ENCODE peak calls at places on chromosomes 4 and X, in eight cellular contexts. T, Y, V, L, X, Z, K and N are unnamed samples. For H3K4me1, the result is how much of the 10 kb centered on the place peaks cover.

GRCh38 chr4:26140150-26140898 is 180.5 kb upstream of the RBPJ start:
- DNase-seq in Y (no peak), X (peak), K (no peak), T (no peak), V (no peak), Z (no peak), L (no peak), N (no peak)

GRCh38 chr4:139913995-139914394 is 240.0 kb downstream of the MAML3 start:
- DNase-seq in T (no peak), L (no peak), Y (no peak), V (no peak), K (no peak), Z (no peak), X (peak), N (no peak)

GRCh38 chr4:45442466-45442865 is 681.4 kb downstream of the GABRG1 start:
- DNase-seq in T (no peak), L (no peak), X (peak), Z (no peak), V (no peak), Y (no peak), K (peak), N (no peak)

GRCh38 chr4:7370038-7370437 is 64.7 kb downstream of the PSAPL1 start:
- DNase-seq in Y (peak), V (peak), T (no peak), K (no peak), X (no peak), L (no peak), Z (no peak), N (no peak)

GRCh38 chr4:10691651-10692050 is 7.1 kb upstream of the CLNK start:
- DNase-seq in V (no peak), L (no peak), Z (no peak), X (no peak), T (no peak), K (no peak), Y (no peak), N (no peak)

GRCh38 chrX:100812216-100813158 is 7.7 kb upstream of the CSTF2 start:
- DNase-seq in X (no peak), T (no peak), Y (no peak), V (no peak), K (peak), Z (no peak), L (no peak), N (no peak)

GRCh38 chrX:133970021-133970550 is 15.3 kb downstream of the GPC3 start:
- DNase-seq in T (no peak), K (peak), Y (no peak), Z (no peak), L (no peak), V (no peak), X (no peak), N (no peak)

GRCh38 chr4:28948501-28948900 is 1771.7 kb upstream of the PCDH7 start:
- DNase-seq in X (peak), Y (no peak), K (no peak), V (no peak), Z (no peak), L (no peak), T (no peak), N (no peak)

GRCh38 chr4:100117749-100118148 is 72.5 kb downstream of the DDIT4L start:
- DNase-seq in V (no peak), Z (no peak), K (no peak), T (no peak), Y (no peak), L (no peak), X (no peak), N (no peak)

GRCh38 chrX:39638526-39638925 is 459.2 kb downstream of the BCOR start:
- DNase-seq in X (no peak), K (no peak), V (no peak), L (no peak), Y (no peak), Z (no peak), T (no peak), N (no peak)

GRCh38 chrX:123756320-123756719 is 23.5 kb upstream of the THOC2 start:
- DNase-seq in Z (no peak), X (peak), T (no peak), L (no peak), K (no peak), Y (no peak), V (no peak), N (no peak)

GRCh38 chr4:169132561-169133305 is 122.7 kb upstream of the CBR4 start:
- DNase-seq in K (no peak), Z (no peak), X (peak), T (no peak), L (no peak), Y (no peak), V (no peak), N (no peak)

GRCh38 chrX:52346462-52347165 is 22.2 kb upstream of the XAGE2 start:
- DNase-seq in Z (no peak), T (no peak), L (no peak), V (no peak), X (peak), K (no peak), Y (no peak), N (no peak)

GRCh38 chrX:55778322-55778721 is 60.8 kb downstream of the RRAGB start:
- DNase-seq in Z (no peak), Y (no peak), V (no peak), K (no peak), X (peak), T (no peak), L (no peak), N (no peak)

GRCh38 chrX:10173331-10173900 is 16.6 kb downstream of the CLCN4 start:
- DNase-seq in L (no peak), V (no peak), K (peak), T (no peak), X (peak), Z (no peak), Y (no peak), N (no peak)

GRCh38 chr4:184062769-184063168 is 154.9 kb downstream of the ENPP6 start:
- DNase-seq in Y (no peak), X (no peak), K (no peak), L (no peak), T (no peak), Z (no peak), V (no peak), N (no peak)

GRCh38 chr4:184798504-184798903 is 27.3 kb downstream of the ACSL1 start:
- DNase-seq in Z (no peak), X (no peak), T (no peak), V (no peak), L (no peak), K (no peak), Y (no peak), N (no peak)

GRCh38 chrX:69074726-69075125 is 90.5 kb downstream of the PJA1 start:
- DNase-seq in K (no peak), V (no peak), X (no peak), L (no peak), Y (no peak), Z (no peak), T (no peak), N (no peak)
- H3K4me1 ChIP-seq in K (under half), V (under half), X (under half), L (under half), Y (under half), Z (under half), T (under half), N (under half)

GRCh38 chr4:39043058-39043696 is 11.0 kb upstream of the TMEM156 start:
- DNase-seq in V (no peak), T (no peak), Z (no peak), L (no peak), Y (no peak), X (no peak), K (no peak), N (no peak)
- H3K4me1 ChIP-seq in V (under half), T (under half), Z (half or more), L (half or more), Y (under half), X (under half), K (under half), N (under half)

GRCh38 chrX:19677121-19677520 is 161.8 kb upstream of the MAP3K15 start:
- DNase-seq in K (no peak), L (no peak), Z (no peak), X (no peak), T (no peak), V (no peak), Y (no peak), N (no peak)
- H3K4me1 ChIP-seq in K (under half), L (under half), Z (under half), X (under half), T (half or more), V (under half), Y (under half), N (under half)

GRCh38 chrX:78106651-78106986 is 2.6 kb downstream of the PGK1 start:
- DNase-seq in X (no peak), T (no peak), V (no peak), L (no peak), Z (no peak), K (no peak), Y (no peak), N (no peak)
- H3K4me1 ChIP-seq in X (under half), T (half or more), V (under half), L (half or more), Z (half or more), K (under half), Y (under half), N (under half)

DNA sequence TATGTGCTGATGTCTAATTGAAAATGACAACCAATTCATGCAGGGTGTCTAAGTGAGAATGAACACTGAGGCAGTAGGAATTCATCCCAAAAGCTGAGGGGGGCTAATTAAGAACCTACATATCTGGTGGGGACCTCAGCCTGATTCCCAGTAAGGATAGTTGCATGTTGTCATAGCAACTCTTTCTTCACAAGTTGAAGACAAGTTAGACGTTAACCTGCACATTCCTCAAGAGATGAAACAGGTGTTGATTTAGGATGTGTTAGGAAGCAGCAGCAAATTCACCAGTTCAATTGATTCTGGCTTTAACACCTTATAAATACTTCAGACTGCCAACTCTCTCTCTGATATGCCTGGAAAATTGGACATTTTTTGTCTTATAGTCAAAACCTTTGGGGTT is 7.3 kb downstream of the FNIP2 start:
- DNase-seq in K (peak), Z (no peak), X (no peak), L (no peak), Y (no peak), V (no peak), T (no peak), N (no peak)
- H3K4me1 ChIP-seq in K (under half), Z (under half), X (under half), L (half or more), Y (under half), V (under half), T (under half), N (under half)

GRCh38 chrX:126670258-126670657 is 117.6 kb upstream of the DCAF12L1 start:
- DNase-seq in Y (no peak), Z (no peak), T (no peak), X (no peak), L (no peak), V (no peak), K (no peak), N (no peak)
- H3K4me1 ChIP-seq in Y (under half), Z (under half), T (under half), X (under half), L (under half), V (under half), K (under half), N (under half)

GRCh38 chr4:94508256-94508655 is 56.5 kb downstream of the PDLIM5 start:
- DNase-seq in V (no peak), K (no peak), T (no peak), Z (no peak), Y (no peak), L (no peak), X (peak), N (no peak)

GRCh38 chr4:94507708-94508107 is 56.0 kb downstream of the PDLIM5 start:
- DNase-seq in L (peak), V (no peak), K (no peak), Y (no peak), Z (no peak), X (peak), T (no peak), N (no peak)

GRCh38 chr4:94507281-94507680 is 55.5 kb downstream of the PDLIM5 start:
- DNase-seq in T (no peak), L (no peak), X (no peak), V (no peak), Y (no peak), Z (no peak), K (no peak), N (no peak)

GRCh38 chr4:94508841-94509240 is 57.1 kb downstream of the PDLIM5 start:
- DNase-seq in T (no peak), X (peak), Z (no peak), V (no peak), K (no peak), Y (no peak), L (no peak), N (no peak)

GRCh38 chr4:94506822-94507221 is 55.1 kb downstream of the PDLIM5 start:
- DNase-seq in X (no peak), V (no peak), K (no peak), L (no peak), Y (no peak), T (no peak), Z (no peak), N (no peak)
- H3K4me1 ChIP-seq in X (under half), V (under half), K (under half), L (half or more), Y (under half), T (half or more), Z (under half), N (under half)

GRCh38 chr4:128385683-128386304 is 98.2 kb upstream of the PGRMC2 start:
- DNase-seq in Z (no peak), Y (no peak), V (no peak), K (peak), L (no peak), T (peak), X (peak), N (no peak)

GRCh38 chr4:128386761-128387599 is 99.4 kb upstream of the PGRMC2 start:
- DNase-seq in Z (no peak), L (peak), X (peak), T (peak), K (no peak), Y (peak), V (peak), N (no peak)

GRCh38 chr4:128388352-128388630 is 100.7 kb upstream of the PGRMC2 start:
- DNase-seq in T (no peak), Z (no peak), Y (no peak), K (no peak), V (no peak), X (peak), L (no peak), N (no peak)

GRCh38 chr4:128385199-128385598 is 97.6 kb upstream of the PGRMC2 start:
- DNase-seq in K (no peak), Y (no peak), Z (no peak), V (no peak), T (no peak), X (no peak), L (no peak), N (no peak)

GRCh38 chr4:128387600-128388351 is 100.2 kb upstream of the PGRMC2 start:
- DNase-seq in T (no peak), Z (no peak), Y (no peak), V (no peak), K (no peak), X (peak), L (no peak), N (no peak)
- H3K4me1 ChIP-seq in T (half or more), Z (under half), Y (under half), V (under half), K (under half), X (half or more), L (half or more), N (under half)

DNA sequence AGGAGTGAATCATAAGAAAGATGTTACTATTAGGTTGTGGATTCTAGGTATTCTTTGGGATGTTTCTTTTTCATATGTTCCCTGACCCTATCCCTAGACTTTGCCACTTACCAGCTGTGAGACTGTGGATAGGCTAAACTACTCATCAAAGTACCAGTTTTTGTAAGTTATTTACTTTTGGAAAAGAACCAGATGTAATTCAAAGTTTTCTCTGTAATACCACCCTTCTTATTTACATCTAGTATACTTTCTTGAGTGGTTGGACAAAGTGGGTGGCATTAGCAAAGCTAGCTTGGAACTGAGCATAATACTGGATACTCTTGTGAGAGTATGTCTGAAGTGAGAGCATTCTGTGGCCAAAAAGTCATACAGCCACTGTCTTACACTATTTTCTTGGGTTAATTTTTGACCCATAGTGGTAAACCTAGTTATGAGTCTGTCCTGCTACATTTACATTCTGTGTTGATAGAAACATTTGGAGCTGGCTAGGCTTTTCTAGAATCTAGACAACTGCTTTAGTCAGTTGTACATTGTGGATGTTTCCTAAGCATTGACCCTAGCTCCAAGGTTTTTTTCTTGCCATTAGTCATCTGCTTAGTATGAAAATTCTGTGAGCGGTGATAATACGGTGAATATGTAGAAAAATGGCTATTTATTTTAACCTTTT is 41.7 kb downstream of the KDM6A start:
- DNase-seq in K (no peak), X (peak), Z (no peak), L (no peak), V (no peak), T (no peak), Y (no peak), N (no peak)
- H3K4me1 ChIP-seq in K (under half), X (under half), Z (under half), L (under half), V (under half), T (half or more), Y (under half), N (under half)